ENCODE peak calls at places on chromosomes 12 and 14, in ten cellular contexts. C, R, A, E, Q, N, W, D, U and P are unnamed samples.

GRCh38 chr12:54371328-54372112 is 7.2 kb upstream of the GPR84 start:
- DNase-seq in C (no peak), R (peak), A (no peak), E (no peak), Q (no peak), N (no peak), W (no peak), D (no peak), U (no peak), P (no peak)

GRCh38 chr14:101480747-101481530 is 80.4 kb upstream of the DIO3 start:
- DNase-seq in C (peak), R (no peak), A (no peak), E (no peak), Q (no peak), N (no peak), W (peak), D (peak), U (no peak), P (no peak)

GRCh38 chr14:97703006-97703760 is 906.0 kb downstream of the VRK1 start:
- DNase-seq in C (no peak), R (no peak), A (no peak), E (no peak), Q (no peak), N (no peak), W (no peak), D (no peak), U (no peak), P (no peak)

GRCh38 chr12:29782821-29783772 is 645 bp downstream of the TMTC1 start:
- DNase-seq in C (peak), R (peak), A (peak), E (no peak), Q (peak), N (no peak), W (no peak), D (no peak), U (no peak), P (peak)

GRCh38 chr12:113906411-113907200 is 59.5 kb downstream of the RBM19 start:
- DNase-seq in C (no peak), R (no peak), A (no peak), E (no peak), Q (no peak), N (no peak), W (no peak), D (no peak), U (no peak), P (no peak)

GRCh38 chr14:105281354-105282097 is 19.3 kb downstream of the BRF1 start:
- DNase-seq in C (no peak), R (peak), A (peak), E (no peak), Q (peak), N (peak), W (peak), D (peak), U (no peak), P (no peak)

GRCh38 chr12:33786532-33786931 is 235.8 kb upstream of the ALG10 start:
- DNase-seq in C (no peak), R (no peak), A (no peak), E (no peak), Q (no peak), N (no peak), W (no peak), D (no peak), U (no peak), P (no peak)

GRCh38 chr12:38886064-38886463 is 19.3 kb downstream of the CPNE8 start:
- DNase-seq in C (peak), R (no peak), A (no peak), E (no peak), Q (no peak), N (no peak), W (no peak), D (no peak), U (no peak), P (no peak)

GRCh38 chr12:89085421-89085820 is 266.9 kb downstream of the DUSP6 start:
- DNase-seq in C (no peak), R (no peak), A (no peak), E (no peak), Q (no peak), N (no peak), W (no peak), D (no peak), U (no peak), P (no peak)